ENCODE peak calls at places on chromosomes 4 and X, in six cellular contexts. One of them, this sample, is unnamed.

GRCh38 chr4:68490826-68491457 is 43.7 kb downstream of the TMPRSS11E start:
- DNase-seq in activated CD8-positive, alpha-beta memory T cell treated with anti-CD3 and anti-CD28 coated beads, Interleukin-2, amount 50 U/mL, for 48 hours: no peak
- DNase-seq in anterior cingulate cortex: no peak
- DNase-seq in activated CD4-positive, alpha-beta T cell treated with anti-CD3 and anti-CD28 coated beads, Interleukin-2, amount 50 U/mL, for 1 hour: no peak
- DNase-seq in GM13977: no peak
- DNase-seq in ureter: no peak
- DNase-seq in this sample: no peak

GRCh38 chr4:175127314-175127713 is 209.2 kb downstream of the ADAM29 start:
- DNase-seq in activated CD8-positive, alpha-beta memory T cell treated with anti-CD3 and anti-CD28 coated beads, Interleukin-2, amount 50 U/mL, for 48 hours: no peak
- DNase-seq in anterior cingulate cortex: no peak
- DNase-seq in ureter: no peak
- DNase-seq in activated CD4-positive, alpha-beta T cell treated with anti-CD3 and anti-CD28 coated beads, Interleukin-2, amount 50 U/mL, for 1 hour: no peak
- DNase-seq in GM13977: no peak
- DNase-seq in this sample: no peak

GRCh38 chr4:2827071-2827873 is 16.4 kb upstream of the ADD1 start:
- DNase-seq in activated CD8-positive, alpha-beta memory T cell treated with anti-CD3 and anti-CD28 coated beads, Interleukin-2, amount 50 U/mL, for 48 hours: no peak
- DNase-seq in anterior cingulate cortex: no peak
- DNase-seq in ureter: no peak
- DNase-seq in GM13977: no peak
- DNase-seq in activated CD4-positive, alpha-beta T cell treated with anti-CD3 and anti-CD28 coated beads, Interleukin-2, amount 50 U/mL, for 1 hour: no peak
- DNase-seq in this sample: no peak

GRCh38 chrX:118152721-118153120 is 36.1 kb upstream of the KLHL13 start:
- DNase-seq in anterior cingulate cortex: no peak
- DNase-seq in ureter: no peak
- DNase-seq in GM13977: no peak
- DNase-seq in activated CD4-positive, alpha-beta T cell treated with anti-CD3 and anti-CD28 coated beads, Interleukin-2, amount 50 U/mL, for 1 hour: no peak
- DNase-seq in activated CD8-positive, alpha-beta memory T cell treated with anti-CD3 and anti-CD28 coated beads, Interleukin-2, amount 50 U/mL, for 48 hours: no peak
- DNase-seq in this sample: no peak

GRCh38 chr4:3010998-3011397 is 47.6 kb downstream of the GRK4 start:
- DNase-seq in ureter: no peak
- DNase-seq in activated CD4-positive, alpha-beta T cell treated with anti-CD3 and anti-CD28 coated beads, Interleukin-2, amount 50 U/mL, for 1 hour: no peak
- DNase-seq in activated CD8-positive, alpha-beta memory T cell treated with anti-CD3 and anti-CD28 coated beads, Interleukin-2, amount 50 U/mL, for 48 hours: no peak
- DNase-seq in GM13977: no peak
- DNase-seq in anterior cingulate cortex: no peak
- DNase-seq in this sample: no peak

GRCh38 chr4:1326751-1327525 is 20.1 kb upstream of the UVSSA start:
- DNase-seq in anterior cingulate cortex: no peak
- DNase-seq in ureter: no peak
- DNase-seq in GM13977: no peak
- DNase-seq in activated CD8-positive, alpha-beta memory T cell treated with anti-CD3 and anti-CD28 coated beads, Interleukin-2, amount 50 U/mL, for 48 hours: no peak
- DNase-seq in activated CD4-positive, alpha-beta T cell treated with anti-CD3 and anti-CD28 coated beads, Interleukin-2, amount 50 U/mL, for 1 hour: no peak
- DNase-seq in this sample: no peak

GRCh38 chrX:14630724-14631123 is 101.4 kb downstream of the GLRA2 start:
- DNase-seq in activated CD8-positive, alpha-beta memory T cell treated with anti-CD3 and anti-CD28 coated beads, Interleukin-2, amount 50 U/mL, for 48 hours: no peak
- DNase-seq in anterior cingulate cortex: no peak
- DNase-seq in activated CD4-positive, alpha-beta T cell treated with anti-CD3 and anti-CD28 coated beads, Interleukin-2, amount 50 U/mL, for 1 hour: no peak
- DNase-seq in GM13977: no peak
- DNase-seq in ureter: no peak
- DNase-seq in this sample: no peak

GRCh38 chr4:167321299-167321698 is 87.0 kb upstream of the SPOCK3 start:
- DNase-seq in activated CD4-positive, alpha-beta T cell treated with anti-CD3 and anti-CD28 coated beads, Interleukin-2, amount 50 U/mL, for 1 hour: no peak
- DNase-seq in ureter: no peak
- DNase-seq in activated CD8-positive, alpha-beta memory T cell treated with anti-CD3 and anti-CD28 coated beads, Interleukin-2, amount 50 U/mL, for 48 hours: no peak
- DNase-seq in GM13977: no peak
- DNase-seq in anterior cingulate cortex: no peak
- DNase-seq in this sample: no peak

GRCh38 chr4:83905952-83906351 is 370.0 kb downstream of the GPAT3 start:
- DNase-seq in activated CD4-positive, alpha-beta T cell treated with anti-CD3 and anti-CD28 coated beads, Interleukin-2, amount 50 U/mL, for 1 hour: no peak
- DNase-seq in anterior cingulate cortex: no peak
- DNase-seq in ureter: no peak
- DNase-seq in activated CD8-positive, alpha-beta memory T cell treated with anti-CD3 and anti-CD28 coated beads, Interleukin-2, amount 50 U/mL, for 48 hours: no peak
- DNase-seq in GM13977: no peak
- DNase-seq in this sample: no peak

GRCh38 chr4:91422011-91422410 is 881.8 kb upstream of the GRID2 start:
- DNase-seq in ureter: no peak
- DNase-seq in activated CD4-positive, alpha-beta T cell treated with anti-CD3 and anti-CD28 coated beads, Interleukin-2, amount 50 U/mL, for 1 hour: no peak
- DNase-seq in anterior cingulate cortex: no peak
- DNase-seq in GM13977: no peak
- DNase-seq in activated CD8-positive, alpha-beta memory T cell treated with anti-CD3 and anti-CD28 coated beads, Interleukin-2, amount 50 U/mL, for 48 hours: no peak
- DNase-seq in this sample: no peak

GRCh38 chr4:25022741-25023140 is 8.0 kb downstream of the LGI2 start:
- DNase-seq in activated CD4-positive, alpha-beta T cell treated with anti-CD3 and anti-CD28 coated beads, Interleukin-2, amount 50 U/mL, for 1 hour: no peak
- DNase-seq in GM13977: no peak
- DNase-seq in activated CD8-positive, alpha-beta memory T cell treated with anti-CD3 and anti-CD28 coated beads, Interleukin-2, amount 50 U/mL, for 48 hours: no peak
- DNase-seq in ureter: no peak
- DNase-seq in anterior cingulate cortex: no peak
- DNase-seq in this sample: no peak

GRCh38 chr4:44447563-44448504 is 775 bp downstream of the KCTD8 start:
- DNase-seq in ureter: peak
- DNase-seq in GM13977: peak
- DNase-seq in activated CD8-positive, alpha-beta memory T cell treated with anti-CD3 and anti-CD28 coated beads, Interleukin-2, amount 50 U/mL, for 48 hours: peak
- DNase-seq in activated CD4-positive, alpha-beta T cell treated with anti-CD3 and anti-CD28 coated beads, Interleukin-2, amount 50 U/mL, for 1 hour: no peak
- DNase-seq in anterior cingulate cortex: peak
- DNase-seq in this sample: peak

GRCh38 chrX:135086197-135086854 is 34.0 kb downstream of the ETDB start:
- DNase-seq in activated CD4-positive, alpha-beta T cell treated with anti-CD3 and anti-CD28 coated beads, Interleukin-2, amount 50 U/mL, for 1 hour: no peak
- DNase-seq in GM13977: peak
- DNase-seq in ureter: no peak
- DNase-seq in anterior cingulate cortex: no peak
- DNase-seq in activated CD8-positive, alpha-beta memory T cell treated with anti-CD3 and anti-CD28 coated beads, Interleukin-2, amount 50 U/mL, for 48 hours: no peak
- DNase-seq in this sample: no peak

GRCh38 chrX:139844163-139844562 is 88.7 kb downstream of the ATP11C start:
- DNase-seq in activated CD4-positive, alpha-beta T cell treated with anti-CD3 and anti-CD28 coated beads, Interleukin-2, amount 50 U/mL, for 1 hour: no peak
- DNase-seq in activated CD8-positive, alpha-beta memory T cell treated with anti-CD3 and anti-CD28 coated beads, Interleukin-2, amount 50 U/mL, for 48 hours: no peak
- DNase-seq in anterior cingulate cortex: no peak
- DNase-seq in GM13977: peak
- DNase-seq in ureter: no peak
- DNase-seq in this sample: no peak

GRCh38 chr4:138449938-138450337 is 207.8 kb upstream of the SLC7A11 start:
- DNase-seq in anterior cingulate cortex: no peak
- DNase-seq in ureter: no peak
- DNase-seq in activated CD4-positive, alpha-beta T cell treated with anti-CD3 and anti-CD28 coated beads, Interleukin-2, amount 50 U/mL, for 1 hour: no peak
- DNase-seq in GM13977: no peak
- DNase-seq in activated CD8-positive, alpha-beta memory T cell treated with anti-CD3 and anti-CD28 coated beads, Interleukin-2, amount 50 U/mL, for 48 hours: no peak
- DNase-seq in this sample: no peak

GRCh38 chrX:18890724-18891560 is 93.0 kb downstream of the PHKA2 start:
- DNase-seq in activated CD8-positive, alpha-beta memory T cell treated with anti-CD3 and anti-CD28 coated beads, Interleukin-2, amount 50 U/mL, for 48 hours: no peak
- DNase-seq in activated CD4-positive, alpha-beta T cell treated with anti-CD3 and anti-CD28 coated beads, Interleukin-2, amount 50 U/mL, for 1 hour: no peak
- DNase-seq in ureter: no peak
- DNase-seq in GM13977: no peak
- DNase-seq in anterior cingulate cortex: no peak
- DNase-seq in this sample: no peak

GRCh38 chrX:46554942-46555341 is 9.7 kb upstream of the ZNF674 start:
- DNase-seq in GM13977: no peak
- DNase-seq in activated CD4-positive, alpha-beta T cell treated with anti-CD3 and anti-CD28 coated beads, Interleukin-2, amount 50 U/mL, for 1 hour: no peak
- DNase-seq in ureter: no peak
- DNase-seq in activated CD8-positive, alpha-beta memory T cell treated with anti-CD3 and anti-CD28 coated beads, Interleukin-2, amount 50 U/mL, for 48 hours: no peak
- DNase-seq in anterior cingulate cortex: no peak
- DNase-seq in this sample: no peak

GRCh38 chr4:107546637-107547036 is 173.4 kb downstream of the PAPSS1 start:
- DNase-seq in anterior cingulate cortex: no peak
- DNase-seq in ureter: no peak
- DNase-seq in GM13977: no peak
- DNase-seq in activated CD4-positive, alpha-beta T cell treated with anti-CD3 and anti-CD28 coated beads, Interleukin-2, amount 50 U/mL, for 1 hour: no peak
- DNase-seq in activated CD8-positive, alpha-beta memory T cell treated with anti-CD3 and anti-CD28 coated beads, Interleukin-2, amount 50 U/mL, for 48 hours: no peak
- DNase-seq in this sample: no peak

GRCh38 chr4:55297346-55297745 is 48.7 kb upstream of the SRD5A3 start:
- DNase-seq in activated CD4-positive, alpha-beta T cell treated with anti-CD3 and anti-CD28 coated beads, Interleukin-2, amount 50 U/mL, for 1 hour: no peak
- DNase-seq in GM13977: no peak
- DNase-seq in anterior cingulate cortex: no peak
- DNase-seq in ureter: no peak
- DNase-seq in activated CD8-positive, alpha-beta memory T cell treated with anti-CD3 and anti-CD28 coated beads, Interleukin-2, amount 50 U/mL, for 48 hours: no peak
- DNase-seq in this sample: no peak

GRCh38 chr4:104870495-104871228 is 276.0 kb upstream of the TET2 start:
- DNase-seq in activated CD8-positive, alpha-beta memory T cell treated with anti-CD3 and anti-CD28 coated beads, Interleukin-2, amount 50 U/mL, for 48 hours: no peak
- DNase-seq in anterior cingulate cortex: no peak
- DNase-seq in ureter: no peak
- DNase-seq in activated CD4-positive, alpha-beta T cell treated with anti-CD3 and anti-CD28 coated beads, Interleukin-2, amount 50 U/mL, for 1 hour: no peak
- DNase-seq in GM13977: no peak
- DNase-seq in this sample: no peak

GRCh38 chr4:19961092-19961491 is 290.6 kb upstream of the SLIT2 start:
- DNase-seq in activated CD4-positive, alpha-beta T cell treated with anti-CD3 and anti-CD28 coated beads, Interleukin-2, amount 50 U/mL, for 1 hour: no peak
- DNase-seq in activated CD8-positive, alpha-beta memory T cell treated with anti-CD3 and anti-CD28 coated beads, Interleukin-2, amount 50 U/mL, for 48 hours: no peak
- DNase-seq in GM13977: no peak
- DNase-seq in anterior cingulate cortex: no peak
- DNase-seq in ureter: no peak
- DNase-seq in this sample: no peak

GRCh38 chrX:29090811-29091210 is 503.6 kb downstream of the IL1RAPL1 start:
- DNase-seq in anterior cingulate cortex: no peak
- DNase-seq in ureter: no peak
- DNase-seq in activated CD8-positive, alpha-beta memory T cell treated with anti-CD3 and anti-CD28 coated beads, Interleukin-2, amount 50 U/mL, for 48 hours: no peak
- DNase-seq in GM13977: no peak
- DNase-seq in activated CD4-positive, alpha-beta T cell treated with anti-CD3 and anti-CD28 coated beads, Interleukin-2, amount 50 U/mL, for 1 hour: no peak
- DNase-seq in this sample: no peak